ENCODE peak calls at places on chromosomes 1 and 21, in ten cellular contexts. S is esophagus muscularis mucosa, M is GM23338, I is stomach, R is suprapubic skin, U is prostate gland, G is Panc1, H is sigmoid colon, Z is HL-60, A is GM12878. C is an unnamed sample.

GRCh38 chr1:20255666-20256065 is 35.0 kb upstream of the VWA5B1 start:
- DNase-seq in H (no peak), G (no peak), I (no peak), U (no peak), R (no peak), A (no peak), S (no peak), Z (peak), M (no peak), C (no peak)

GRCh38 chr21:16194851-16195251 is 465.1 kb downstream of the USP25 start:
- DNase-seq in S (no peak), I (no peak), A (no peak), Z (no peak), H (no peak), G (no peak), M (no peak), U (no peak), R (no peak), C (no peak)

GRCh38 chr1:220287129-220287528 is 14.9 kb upstream of the RAB3GAP2 start:
- DNase-seq in M (no peak), A (no peak), I (no peak), U (no peak), R (no peak), G (no peak), Z (no peak), S (no peak), H (no peak), C (no peak)

GRCh38 chr1:51833700-51834099 is 44.8 kb downstream of the NRDC start:
- DNase-seq in I (no peak), H (no peak), R (no peak), U (no peak), M (no peak), A (no peak), Z (no peak), G (no peak), S (no peak), C (no peak)

GRCh38 chr1:8818325-8818775 is 910 bp upstream of the RERE start:
- DNase-seq in H (peak), A (no peak), M (no peak), S (peak), U (peak), Z (no peak), R (peak), I (peak), G (no peak), C (peak)

GRCh38 chr21:41611966-41612606 is 104.1 kb upstream of the TMPRSS2 start:
- DNase-seq in M (peak), U (peak), I (peak), G (peak), A (no peak), R (no peak), S (no peak), H (peak), Z (no peak), C (no peak)

GRCh38 chr1:15187175-15187810 is 33.7 kb downstream of the TMEM51 start:
- DNase-seq in M (no peak), A (no peak), G (no peak), Z (no peak), R (no peak), I (no peak), U (no peak), S (no peak), H (no peak), C (no peak)

GRCh38 chr1:233326995-233327937 is at the start of gene MAP3K21:
- DNase-seq in U (peak), S (peak), I (peak), H (peak), M (peak), Z (peak), A (peak), R (peak), G (no peak), C (peak)

GRCh38 chr1:194288284-194288683 is 1101.9 kb upstream of the B3GALT2 start:
- DNase-seq in A (no peak), S (no peak), G (no peak), U (no peak), R (no peak), H (no peak), I (no peak), Z (no peak), M (no peak), C (no peak)

GRCh38 chr1:156894001-156894400 is 483 bp downstream of the PEAR1 start:
- DNase-seq in U (no peak), H (no peak), I (no peak), S (no peak), G (no peak), A (no peak), M (no peak), Z (no peak), R (no peak), C (no peak)

GRCh38 chr1:227896710-227897655 is 50.7 kb downstream of the WNT9A start:
- DNase-seq in I (peak), G (no peak), H (peak), U (no peak), Z (no peak), R (peak), M (no peak), A (no peak), S (no peak), C (peak)

GRCh38 chr1:48710915-48711314 is 65.8 kb downstream of the BEND5 start:
- DNase-seq in U (no peak), R (no peak), H (no peak), I (no peak), A (no peak), Z (no peak), S (no peak), G (no peak), M (no peak), C (no peak)

GRCh38 chr1:247360116-247360898 is 28.6 kb upstream of the ZNF496 start:
- DNase-seq in R (no peak), I (no peak), Z (no peak), H (no peak), A (no peak), U (no peak), M (no peak), G (no peak), S (no peak), C (no peak)

GRCh38 chr1:184113251-184113650 is 61.7 kb downstream of the TSEN15 start:
- DNase-seq in G (no peak), A (no peak), Z (no peak), I (no peak), M (no peak), S (no peak), R (no peak), H (no peak), U (no peak), C (no peak)

GRCh38 chr1:53137729-53138128 is 4.7 kb downstream of the SLC1A7 start:
- DNase-seq in R (no peak), I (peak), S (no peak), U (no peak), G (no peak), H (no peak), A (no peak), Z (peak), M (peak), C (no peak)

GRCh38 chr1:53133261-53134041 is 9.0 kb downstream of the SLC1A7 start:
- DNase-seq in U (no peak), M (no peak), S (no peak), G (no peak), A (no peak), Z (no peak), H (no peak), I (no peak), R (peak), C (no peak)

GRCh38 chr1:53135735-53136114 is 6.7 kb downstream of the SLC1A7 start:
- DNase-seq in M (no peak), R (no peak), H (no peak), Z (no peak), S (no peak), G (no peak), U (no peak), A (no peak), I (peak), C (no peak)

GRCh38 chr1:53134042-53134485 is 8.4 kb downstream of the SLC1A7 start:
- DNase-seq in Z (no peak), H (no peak), S (no peak), G (no peak), U (no peak), I (no peak), A (no peak), R (no peak), M (no peak), C (no peak)

GRCh38 chr1:53134961-53135734 is 7.3 kb downstream of the SLC1A7 start:
- DNase-seq in A (no peak), G (no peak), Z (no peak), R (no peak), U (no peak), M (no peak), I (peak), S (no peak), H (peak), C (no peak)
- TF ChIP-seq POLR2AphosphoS5 in A (no peak), G (no peak), Z (no peak), R (no peak), U (no peak), M (no peak), I (peak), S (no peak), H (peak), C (peak)

DNA sequence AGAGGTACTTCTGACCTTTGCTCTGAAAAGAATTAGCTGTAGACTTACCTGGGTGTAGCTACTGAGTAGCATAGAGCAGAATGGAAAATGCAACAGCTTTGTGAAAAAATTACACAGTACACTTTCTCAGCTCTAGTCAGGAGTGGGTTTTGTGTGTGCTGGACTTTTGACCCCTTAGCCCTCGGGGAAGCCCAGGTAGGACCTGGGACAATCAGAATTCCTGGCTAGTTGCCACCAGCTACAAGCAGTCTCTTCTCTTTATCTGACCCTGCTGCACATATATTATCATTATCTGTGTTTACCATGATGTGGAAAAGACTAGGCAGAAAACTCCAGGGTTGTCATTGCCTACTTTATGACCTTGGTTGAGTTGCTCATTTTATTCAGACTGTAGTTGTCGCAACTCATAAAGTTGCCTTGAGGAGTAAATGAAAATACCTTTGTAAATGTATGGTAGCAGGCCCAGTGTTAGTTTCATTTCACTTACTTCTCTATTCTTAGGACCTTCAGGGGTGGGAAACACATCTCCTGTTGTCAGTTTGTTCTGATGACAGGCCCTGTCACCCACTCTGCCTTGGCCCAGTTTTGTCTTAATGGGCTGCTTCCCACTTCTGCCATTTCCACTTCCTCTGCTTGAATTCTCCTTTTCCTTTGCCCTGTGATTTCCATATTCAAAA is 5.4 kb downstream of the NEK7 start:
- DNase-seq in Z (no peak), H (no peak), R (no peak), I (no peak), S (no peak), G (no peak), M (no peak), A (no peak), U (no peak), C (no peak)
- H3K4me3 ChIP-seq in Z (no peak), H (no peak), R (no peak), I (no peak), S (no peak), G (no peak), M (no peak), A (peak), U (no peak), C (no peak)

GRCh38 chr1:100622037-100622436 is 84.1 kb downstream of the GPR88 start:
- DNase-seq in H (no peak), G (no peak), I (no peak), R (no peak), A (no peak), S (no peak), Z (no peak), M (peak), U (no peak), C (no peak)
- TF ChIP-seq POLR2AphosphoS5 in H (no peak), G (no peak), I (no peak), R (no peak), A (no peak), S (no peak), Z (no peak), M (no peak), U (no peak), C (no peak)

GRCh38 chr1:2415801-2416208 is 3.4 kb upstream of the PEX10 start:
- DNase-seq in U (peak), M (no peak), S (no peak), G (no peak), A (no peak), Z (no peak), H (no peak), I (peak), R (no peak), C (no peak)

GRCh38 chr1:2412773-2413494 is 570 bp upstream of the PEX10 start:
- DNase-seq in G (no peak), Z (peak), A (no peak), H (no peak), R (no peak), I (no peak), M (no peak), S (peak), U (no peak), C (no peak)

GRCh38 chr1:2413495-2414296 is 1.3 kb upstream of the PEX10 start:
- DNase-seq in G (no peak), S (no peak), U (no peak), H (no peak), M (peak), Z (peak), A (no peak), I (no peak), R (no peak), C (no peak)

GRCh38 chr1:2415337-2415736 is 3.0 kb upstream of the PEX10 start:
- DNase-seq in A (no peak), Z (no peak), M (no peak), U (no peak), I (no peak), S (no peak), G (no peak), R (no peak), H (no peak), C (no peak)

GRCh38 chr1:2414297-2414958 is 2.1 kb upstream of the PEX10 start:
- DNase-seq in I (peak), S (no peak), Z (no peak), R (peak), U (peak), G (peak), M (peak), H (peak), A (peak), C (peak)
- H3K4me3 ChIP-seq in I (no peak), S (no peak), Z (no peak), R (peak), U (no peak), G (peak), M (peak), H (no peak), A (peak), C (no peak)

GRCh38 chr1:206647224-206647623 is 11.9 kb downstream of the DYRK3 start:
- DNase-seq in S (no peak), M (no peak), R (no peak), I (no peak), G (no peak), A (no peak), H (no peak), U (no peak), Z (no peak), C (no peak)
- TF ChIP-seq POLR2AphosphoS5 in S (no peak), M (no peak), R (no peak), I (no peak), G (no peak), A (no peak), H (no peak), U (no peak), Z (no peak), C (no peak)

GRCh38 chr1:41641941-41642527 is 157.6 kb upstream of the EDN2 start:
- DNase-seq in S (no peak), R (no peak), I (no peak), Z (no peak), U (no peak), A (no peak), M (no peak), H (no peak), G (no peak), C (no peak)

GRCh38 chr1:41641483-41641829 is 157.0 kb upstream of the EDN2 start:
- DNase-seq in M (no peak), Z (no peak), H (no peak), A (peak), S (no peak), I (no peak), R (no peak), G (no peak), U (no peak), C (no peak)

GRCh38 chr1:41640756-41641482 is 156.4 kb upstream of the EDN2 start:
- DNase-seq in R (no peak), G (no peak), A (no peak), S (no peak), M (no peak), Z (no peak), I (no peak), H (peak), U (no peak), C (no peak)

GRCh38 chr1:41639332-41639936 is 155.0 kb upstream of the EDN2 start:
- DNase-seq in M (no peak), H (no peak), R (no peak), S (no peak), A (no peak), U (no peak), I (no peak), Z (no peak), G (no peak), C (no peak)

GRCh38 chr1:41640141-41640751 is 155.8 kb upstream of the EDN2 start:
- DNase-seq in R (no peak), Z (no peak), G (no peak), A (no peak), H (no peak), M (no peak), S (no peak), U (no peak), I (no peak), C (no peak)
- H3K4me3 ChIP-seq in R (no peak), Z (no peak), G (no peak), A (no peak), H (no peak), M (no peak), S (no peak), U (no peak), I (no peak), C (no peak)